ENCODE peak calls at places on chromosomes 1 and 21, in eight cellular contexts. One of them, this sample, is unnamed.

GRCh38 chr1:162587347-162587746 is 25.8 kb downstream of the UAP1 start:
- DNase-seq in mesothelial cell of epicardium: no peak
- DNase-seq in stimulated activated CD8-positive, alpha-beta memory T cell treated with anti-CD3 and anti-CD28 coated beads, Interleukin-2, amount 100 ng/mL, for 1 hour: no peak
- DNase-seq in GM20000: no peak
- DNase-seq in Panc1: no peak
- DNase-seq in anterior cingulate cortex: no peak
- DNase-seq in transverse colon: no peak
- DNase-seq in NCI-H1092: peak
- DNase-seq in this sample: no peak

GRCh38 chr1:93081716-93082115 is 2.6 kb downstream of the MTF2 start:
- DNase-seq in mesothelial cell of epicardium: no peak
- DNase-seq in stimulated activated CD8-positive, alpha-beta memory T cell treated with anti-CD3 and anti-CD28 coated beads, Interleukin-2, amount 100 ng/mL, for 1 hour: no peak
- DNase-seq in GM20000: no peak
- DNase-seq in Panc1: no peak
- DNase-seq in anterior cingulate cortex: no peak
- DNase-seq in transverse colon: no peak
- DNase-seq in NCI-H1092: no peak
- DNase-seq in this sample: no peak

GRCh38 chr1:66623812-66624211 is 89.9 kb downstream of the SGIP1 start:
- DNase-seq in mesothelial cell of epicardium: no peak
- DNase-seq in stimulated activated CD8-positive, alpha-beta memory T cell treated with anti-CD3 and anti-CD28 coated beads, Interleukin-2, amount 100 ng/mL, for 1 hour: no peak
- DNase-seq in GM20000: no peak
- DNase-seq in Panc1: no peak
- DNase-seq in anterior cingulate cortex: no peak
- DNase-seq in transverse colon: no peak
- DNase-seq in NCI-H1092: no peak
- DNase-seq in this sample: no peak

GRCh38 chr1:205662791-205663190 is 17.5 kb downstream of the SLC45A3 start:
- DNase-seq in mesothelial cell of epicardium: no peak
- DNase-seq in stimulated activated CD8-positive, alpha-beta memory T cell treated with anti-CD3 and anti-CD28 coated beads, Interleukin-2, amount 100 ng/mL, for 1 hour: no peak
- DNase-seq in GM20000: no peak
- DNase-seq in Panc1: no peak
- DNase-seq in anterior cingulate cortex: no peak
- DNase-seq in transverse colon: no peak
- DNase-seq in NCI-H1092: no peak
- DNase-seq in this sample: no peak

GRCh38 chr1:205927247-205927646 is 16.0 kb downstream of the SLC26A9 start:
- DNase-seq in mesothelial cell of epicardium: no peak
- DNase-seq in stimulated activated CD8-positive, alpha-beta memory T cell treated with anti-CD3 and anti-CD28 coated beads, Interleukin-2, amount 100 ng/mL, for 1 hour: no peak
- DNase-seq in GM20000: no peak
- DNase-seq in Panc1: no peak
- DNase-seq in anterior cingulate cortex: no peak
- DNase-seq in transverse colon: no peak
- DNase-seq in NCI-H1092: no peak
- DNase-seq in this sample: no peak

GRCh38 chr1:153608742-153609584 is 4.0 kb downstream of the S100A16 start:
- DNase-seq in mesothelial cell of epicardium: no peak
- DNase-seq in stimulated activated CD8-positive, alpha-beta memory T cell treated with anti-CD3 and anti-CD28 coated beads, Interleukin-2, amount 100 ng/mL, for 1 hour: no peak
- DNase-seq in GM20000: no peak
- DNase-seq in Panc1: peak
- DNase-seq in anterior cingulate cortex: no peak
- DNase-seq in transverse colon: peak
- DNase-seq in NCI-H1092: no peak
- DNase-seq in this sample: no peak

GRCh38 chr1:225412803-225413338 is 15.0 kb downstream of the LBR start:
- DNase-seq in mesothelial cell of epicardium: no peak
- DNase-seq in stimulated activated CD8-positive, alpha-beta memory T cell treated with anti-CD3 and anti-CD28 coated beads, Interleukin-2, amount 100 ng/mL, for 1 hour: no peak
- DNase-seq in GM20000: no peak
- DNase-seq in Panc1: no peak
- DNase-seq in anterior cingulate cortex: no peak
- DNase-seq in transverse colon: no peak
- DNase-seq in NCI-H1092: no peak
- DNase-seq in this sample: no peak

GRCh38 chr1:76959581-76959980 is 92.3 kb downstream of the ST6GALNAC5 start:
- DNase-seq in mesothelial cell of epicardium: no peak
- DNase-seq in stimulated activated CD8-positive, alpha-beta memory T cell treated with anti-CD3 and anti-CD28 coated beads, Interleukin-2, amount 100 ng/mL, for 1 hour: no peak
- DNase-seq in GM20000: no peak
- DNase-seq in Panc1: no peak
- DNase-seq in anterior cingulate cortex: no peak
- DNase-seq in transverse colon: no peak
- DNase-seq in NCI-H1092: no peak
- DNase-seq in this sample: no peak

GRCh38 chr1:85623061-85623471 is 42.5 kb downstream of the CCN1 start:
- DNase-seq in mesothelial cell of epicardium: no peak
- DNase-seq in stimulated activated CD8-positive, alpha-beta memory T cell treated with anti-CD3 and anti-CD28 coated beads, Interleukin-2, amount 100 ng/mL, for 1 hour: no peak
- DNase-seq in GM20000: no peak
- DNase-seq in Panc1: no peak
- DNase-seq in anterior cingulate cortex: no peak
- DNase-seq in transverse colon: no peak
- DNase-seq in NCI-H1092: no peak
- DNase-seq in this sample: no peak

GRCh38 chr21:32483293-32483595 is 70.7 kb downstream of the EVA1C start:
- DNase-seq in mesothelial cell of epicardium: no peak
- DNase-seq in stimulated activated CD8-positive, alpha-beta memory T cell treated with anti-CD3 and anti-CD28 coated beads, Interleukin-2, amount 100 ng/mL, for 1 hour: no peak
- DNase-seq in GM20000: no peak
- DNase-seq in Panc1: no peak
- DNase-seq in anterior cingulate cortex: no peak
- DNase-seq in transverse colon: no peak
- DNase-seq in NCI-H1092: no peak
- DNase-seq in this sample: no peak

GRCh38 chr21:27132270-27132669 is 165.4 kb upstream of the ADAMTS5 start:
- DNase-seq in mesothelial cell of epicardium: no peak
- DNase-seq in stimulated activated CD8-positive, alpha-beta memory T cell treated with anti-CD3 and anti-CD28 coated beads, Interleukin-2, amount 100 ng/mL, for 1 hour: no peak
- DNase-seq in GM20000: no peak
- DNase-seq in Panc1: no peak
- DNase-seq in anterior cingulate cortex: no peak
- DNase-seq in transverse colon: no peak
- DNase-seq in NCI-H1092: no peak
- DNase-seq in this sample: no peak

GRCh38 chr1:184160236-184160635 is 108.7 kb downstream of the TSEN15 start:
- DNase-seq in mesothelial cell of epicardium: no peak
- DNase-seq in stimulated activated CD8-positive, alpha-beta memory T cell treated with anti-CD3 and anti-CD28 coated beads, Interleukin-2, amount 100 ng/mL, for 1 hour: no peak
- DNase-seq in GM20000: no peak
- DNase-seq in Panc1: no peak
- DNase-seq in anterior cingulate cortex: no peak
- DNase-seq in transverse colon: no peak
- DNase-seq in NCI-H1092: no peak
- DNase-seq in this sample: no peak

GRCh38 chr1:51661081-51661518 is 44.2 kb downstream of the OSBPL9 start:
- DNase-seq in mesothelial cell of epicardium: no peak
- DNase-seq in stimulated activated CD8-positive, alpha-beta memory T cell treated with anti-CD3 and anti-CD28 coated beads, Interleukin-2, amount 100 ng/mL, for 1 hour: no peak
- DNase-seq in GM20000: no peak
- DNase-seq in Panc1: peak
- DNase-seq in anterior cingulate cortex: no peak
- DNase-seq in transverse colon: no peak
- DNase-seq in NCI-H1092: no peak
- DNase-seq in this sample: no peak

GRCh38 chr1:51583532-51583931 is 33.4 kb upstream of the OSBPL9 start:
- DNase-seq in mesothelial cell of epicardium: no peak
- DNase-seq in stimulated activated CD8-positive, alpha-beta memory T cell treated with anti-CD3 and anti-CD28 coated beads, Interleukin-2, amount 100 ng/mL, for 1 hour: no peak
- DNase-seq in GM20000: no peak
- DNase-seq in Panc1: no peak
- DNase-seq in anterior cingulate cortex: peak
- DNase-seq in transverse colon: no peak
- DNase-seq in NCI-H1092: no peak
- DNase-seq in this sample: peak

GRCh38 chr1:203367051-203367450 is 16.1 kb upstream of the FMOD start:
- DNase-seq in mesothelial cell of epicardium: no peak
- DNase-seq in stimulated activated CD8-positive, alpha-beta memory T cell treated with anti-CD3 and anti-CD28 coated beads, Interleukin-2, amount 100 ng/mL, for 1 hour: no peak
- DNase-seq in GM20000: no peak
- DNase-seq in Panc1: no peak
- DNase-seq in anterior cingulate cortex: no peak
- DNase-seq in transverse colon: no peak
- DNase-seq in NCI-H1092: peak
- DNase-seq in this sample: no peak

GRCh38 chr1:33219886-33220661 is 36.2 kb upstream of the ZNF362 start:
- DNase-seq in mesothelial cell of epicardium: peak
- DNase-seq in stimulated activated CD8-positive, alpha-beta memory T cell treated with anti-CD3 and anti-CD28 coated beads, Interleukin-2, amount 100 ng/mL, for 1 hour: no peak
- DNase-seq in GM20000: no peak
- DNase-seq in Panc1: no peak
- DNase-seq in anterior cingulate cortex: no peak
- DNase-seq in transverse colon: no peak
- DNase-seq in NCI-H1092: no peak
- DNase-seq in this sample: no peak

GRCh38 chr1:92817137-92817697 is 14.6 kb upstream of the RPL5 start:
- DNase-seq in mesothelial cell of epicardium: no peak
- DNase-seq in stimulated activated CD8-positive, alpha-beta memory T cell treated with anti-CD3 and anti-CD28 coated beads, Interleukin-2, amount 100 ng/mL, for 1 hour: no peak
- DNase-seq in GM20000: no peak
- DNase-seq in Panc1: no peak
- DNase-seq in anterior cingulate cortex: no peak
- DNase-seq in transverse colon: peak
- DNase-seq in NCI-H1092: no peak
- DNase-seq in this sample: no peak

GRCh38 chr1:115463347-115463746 is 125.3 kb upstream of the NGF start:
- DNase-seq in mesothelial cell of epicardium: no peak
- DNase-seq in stimulated activated CD8-positive, alpha-beta memory T cell treated with anti-CD3 and anti-CD28 coated beads, Interleukin-2, amount 100 ng/mL, for 1 hour: no peak
- DNase-seq in GM20000: no peak
- DNase-seq in Panc1: no peak
- DNase-seq in anterior cingulate cortex: no peak
- DNase-seq in transverse colon: no peak
- DNase-seq in NCI-H1092: peak
- DNase-seq in this sample: no peak

GRCh38 chr1:27951396-27951795 is 8.4 kb upstream of the XKR8 start:
- DNase-seq in mesothelial cell of epicardium: no peak
- DNase-seq in stimulated activated CD8-positive, alpha-beta memory T cell treated with anti-CD3 and anti-CD28 coated beads, Interleukin-2, amount 100 ng/mL, for 1 hour: no peak
- DNase-seq in GM20000: no peak
- DNase-seq in Panc1: no peak
- DNase-seq in anterior cingulate cortex: no peak
- DNase-seq in transverse colon: no peak
- DNase-seq in NCI-H1092: no peak
- DNase-seq in this sample: no peak

GRCh38 chr1:210294991-210295773 is 33.5 kb upstream of the HHAT start:
- DNase-seq in mesothelial cell of epicardium: peak
- DNase-seq in stimulated activated CD8-positive, alpha-beta memory T cell treated with anti-CD3 and anti-CD28 coated beads, Interleukin-2, amount 100 ng/mL, for 1 hour: no peak
- DNase-seq in GM20000: no peak
- DNase-seq in Panc1: no peak
- DNase-seq in anterior cingulate cortex: no peak
- DNase-seq in transverse colon: peak
- DNase-seq in NCI-H1092: peak
- DNase-seq in this sample: no peak

GRCh38 chr1:181206513-181206912 is 118.0 kb downstream of the IER5 start:
- DNase-seq in mesothelial cell of epicardium: no peak
- DNase-seq in stimulated activated CD8-positive, alpha-beta memory T cell treated with anti-CD3 and anti-CD28 coated beads, Interleukin-2, amount 100 ng/mL, for 1 hour: no peak
- DNase-seq in GM20000: no peak
- DNase-seq in Panc1: no peak
- DNase-seq in anterior cingulate cortex: no peak
- DNase-seq in transverse colon: no peak
- DNase-seq in NCI-H1092: no peak
- DNase-seq in this sample: peak

This sample was measured in nucleus accumbens.